ENCODE peak calls at places on chromosomes 13 and 19, in six cellular contexts. H is AG08395; X is stimulated activated CD4-positive, alpha-beta T cell treated with anti-CD3 and anti-CD28 coated beads, Interleukin-2, amount 100 ng/mL, for 4 hours; T is HFFc6; F is activated T-cell treated with anti-CD3 and anti-CD28 coated beads for 1 hour; G is GM12865. S is an unnamed sample.

GRCh38 chr13:56356690-56357089 is 784.0 kb upstream of the PRR20A start:
- DNase-seq in H (no peak), X (no peak), T (no peak), F (no peak), G (no peak), S (no peak)

GRCh38 chr13:42971670-42972355 is 20.2 kb downstream of the EPSTI1 start:
- DNase-seq in H (no peak), X (no peak), T (no peak), F (no peak), G (peak), S (no peak)

GRCh38 chr13:73045036-73045435 is 13.8 kb upstream of the KLF5 start:
- DNase-seq in H (no peak), X (no peak), T (no peak), F (no peak), G (no peak), S (no peak)

GRCh38 chr19:6127716-6128335 is 7.6 kb upstream of the ACSBG2 start:
- DNase-seq in H (no peak), X (no peak), T (peak), F (no peak), G (no peak), S (no peak)

GRCh38 chr13:56201834-56202233 is 938.9 kb upstream of the PRR20A start:
- DNase-seq in H (no peak), X (no peak), T (no peak), F (no peak), G (no peak), S (no peak)

GRCh38 chr13:24740014-24740890 is 23.7 kb upstream of the RNF17 start:
- DNase-seq in H (no peak), X (no peak), T (no peak), F (no peak), G (no peak), S (no peak)

GRCh38 chr13:52319876-52320275 is 86.1 kb downstream of the THSD1 start:
- DNase-seq in H (no peak), X (no peak), T (no peak), F (no peak), G (no peak), S (no peak)

GRCh38 chr13:35894636-35895035 is 236.5 kb downstream of the DCLK1 start:
- DNase-seq in H (peak), X (no peak), T (no peak), F (no peak), G (no peak), S (no peak)

GRCh38 chr19:18021121-18021755 is 13.3 kb downstream of the ARRDC2 start:
- DNase-seq in H (peak), X (no peak), T (peak), F (peak), G (peak), S (peak)

GRCh38 chr19:48342841-48343540 is 17.6 kb downstream of the EMP3 start:
- DNase-seq in H (peak), X (no peak), T (peak), F (no peak), G (no peak), S (no peak)

S was measured in activated CD4-positive, alpha-beta T cell treated with anti-CD3 and anti-CD28 coated beads, Interleukin-2, amount 50 U/mL, for 4 hours.